ENCODE peak calls at places on chromosome 11, in six cellular contexts. One of them, this sample, is unnamed.

GRCh38 chr11:61516675-61517516 is 8.3 kb downstream of the LRRC10B start:
- DNase-seq in GM12878: no peak
- DNase-seq in HepG2: peak
- DNase-seq in GM12891: peak
- DNase-seq in H1: no peak
- DNase-seq in K562: peak
- DNase-seq in this sample: peak

GRCh38 chr11:118792642-118793124 is 1.7 kb upstream of the DDX6 start:
- DNase-seq in H1: peak
- DNase-seq in HepG2: peak
- DNase-seq in GM12878: peak
- DNase-seq in K562: peak
- DNase-seq in GM12891: peak
- DNase-seq in this sample: peak

GRCh38 chr11:3840870-3841425 is at the start of gene RHOG:
- DNase-seq in GM12878: no peak
- DNase-seq in H1: no peak
- DNase-seq in HepG2: peak
- DNase-seq in K562: peak
- DNase-seq in GM12891: peak
- DNase-seq in this sample: peak

GRCh38 chr11:115463606-115464005 is 40.6 kb downstream of the CADM1 start:
- DNase-seq in GM12891: no peak
- DNase-seq in K562: no peak
- DNase-seq in GM12878: no peak
- DNase-seq in H1: no peak
- DNase-seq in HepG2: no peak
- DNase-seq in this sample: no peak

GRCh38 chr11:73818838-73819237 is 31.2 kb downstream of the MRPL48 start:
- DNase-seq in H1: no peak
- DNase-seq in K562: no peak
- DNase-seq in HepG2: no peak
- DNase-seq in GM12878: no peak
- DNase-seq in GM12891: no peak
- DNase-seq in this sample: no peak

GRCh38 chr11:101127699-101128570 is 1.7 kb downstream of the PGR start:
- DNase-seq in HepG2: no peak
- DNase-seq in GM12878: no peak
- DNase-seq in H1: peak
- DNase-seq in K562: peak
- DNase-seq in GM12891: no peak
- DNase-seq in this sample: no peak

GRCh38 chr11:99311870-99312269 is 291.1 kb downstream of the CNTN5 start:
- DNase-seq in H1: no peak
- DNase-seq in K562: no peak
- DNase-seq in GM12891: no peak
- DNase-seq in GM12878: no peak
- DNase-seq in HepG2: no peak
- DNase-seq in this sample: no peak

GRCh38 chr11:128882451-128882850 is 8.7 kb upstream of the KCNJ5 start:
- DNase-seq in K562: no peak
- DNase-seq in HepG2: no peak
- DNase-seq in H1: no peak
- DNase-seq in GM12891: no peak
- DNase-seq in GM12878: no peak
- DNase-seq in this sample: no peak

GRCh38 chr11:14413307-14414072 is 54.5 kb upstream of the RRAS2 start:
- DNase-seq in HepG2: no peak
- DNase-seq in K562: peak
- DNase-seq in GM12891: no peak
- DNase-seq in H1: peak
- DNase-seq in GM12878: no peak
- DNase-seq in this sample: no peak

DNA sequence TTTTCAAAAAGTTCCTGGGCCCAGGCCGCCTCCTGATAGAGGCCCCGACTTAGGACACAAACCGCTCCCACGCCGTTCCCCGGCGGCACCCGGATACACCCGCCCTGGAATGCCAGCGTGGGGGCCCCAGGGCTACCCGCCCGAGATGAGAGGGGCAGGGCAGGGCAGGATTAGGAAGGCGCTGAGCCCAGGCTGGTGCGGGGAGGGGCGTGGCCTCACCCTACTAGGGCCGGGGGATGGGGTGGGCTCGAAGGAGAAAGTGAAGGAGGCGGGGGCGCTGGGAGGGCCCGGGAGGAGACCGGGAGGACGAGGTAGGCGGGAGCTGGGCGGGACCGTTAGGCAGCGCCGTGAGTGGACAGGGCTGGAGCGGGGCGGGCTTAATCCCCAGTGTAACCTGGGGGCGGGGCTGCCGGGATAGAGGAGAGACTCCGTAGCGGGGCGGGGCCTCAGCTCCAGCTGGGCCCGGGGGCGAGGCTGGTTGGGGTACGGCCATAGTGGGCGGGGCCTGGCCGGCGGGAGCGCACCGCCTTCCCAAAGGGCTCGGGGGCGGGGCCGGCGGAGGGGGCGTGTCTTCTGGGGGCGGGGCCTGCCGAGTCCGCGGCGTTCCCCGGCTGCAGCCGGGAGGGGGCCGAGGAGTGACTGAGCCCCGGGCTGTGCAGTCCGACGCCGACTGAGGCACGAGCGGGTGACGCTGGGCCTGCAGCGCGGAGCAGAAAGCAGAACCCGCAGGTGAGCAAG is at the start of gene CD82:
- DNase-seq in GM12891: peak
- DNase-seq in GM12878: peak
- DNase-seq in K562: peak
- DNase-seq in HepG2: peak
- DNase-seq in H1: peak
- DNase-seq in this sample: peak
- TF ChIP-seq POLR2A in GM12891: peak
- TF ChIP-seq POLR2A in GM12878: peak
- TF ChIP-seq POLR2A in K562: peak
- TF ChIP-seq POLR2A in HepG2: no peak
- TF ChIP-seq POLR2A in H1: no peak
- TF ChIP-seq POLR2A in this sample: peak

GRCh38 chr11:112366777-112367176 is 106.1 kb upstream of the PLET1 start:
- DNase-seq in K562: no peak
- DNase-seq in HepG2: no peak
- DNase-seq in GM12878: no peak
- DNase-seq in GM12891: no peak
- DNase-seq in H1: no peak
- DNase-seq in this sample: no peak
- TF ChIP-seq POLR2AphosphoS5 in K562: no peak
- TF ChIP-seq POLR2AphosphoS5 in HepG2: no peak
- TF ChIP-seq POLR2AphosphoS5 in GM12878: no peak
- TF ChIP-seq POLR2AphosphoS5 in GM12891: no peak
- TF ChIP-seq POLR2AphosphoS5 in H1: no peak
- TF ChIP-seq POLR2AphosphoS5 in this sample: no peak

GRCh38 chr11:125618383-125618782 is 6.6 kb upstream of the CHEK1 start:
- DNase-seq in GM12878: no peak
- DNase-seq in K562: no peak
- DNase-seq in HepG2: no peak
- DNase-seq in H1: no peak
- DNase-seq in GM12891: no peak
- DNase-seq in this sample: no peak

GRCh38 chr11:125623064-125623463 is 1.9 kb upstream of the CHEK1 start:
- DNase-seq in K562: no peak
- DNase-seq in HepG2: no peak
- DNase-seq in GM12878: no peak
- DNase-seq in H1: no peak
- DNase-seq in GM12891: no peak
- DNase-seq in this sample: no peak

GRCh38 chr11:125625225-125625593 is 246 bp downstream of the CHEK1 start:
- DNase-seq in H1: no peak
- DNase-seq in GM12891: no peak
- DNase-seq in K562: no peak
- DNase-seq in HepG2: no peak
- DNase-seq in GM12878: no peak
- DNase-seq in this sample: no peak

GRCh38 chr11:125624756-125625213 is at the start of gene CHEK1:
- DNase-seq in GM12878: no peak
- DNase-seq in K562: no peak
- DNase-seq in GM12891: no peak
- DNase-seq in HepG2: no peak
- DNase-seq in H1: no peak
- DNase-seq in this sample: no peak

GRCh38 chr11:125621995-125622394 is 3.0 kb upstream of the CHEK1 start:
- DNase-seq in HepG2: no peak
- DNase-seq in GM12891: no peak
- DNase-seq in H1: no peak
- DNase-seq in GM12878: no peak
- DNase-seq in K562: no peak
- DNase-seq in this sample: no peak
- TF ChIP-seq TAF1 in HepG2: no peak
- TF ChIP-seq TAF1 in GM12891: no peak
- TF ChIP-seq TAF1 in H1: no peak
- TF ChIP-seq TAF1 in GM12878: no peak
- TF ChIP-seq TAF1 in K562: no peak
- TF ChIP-seq TAF1 in this sample: no peak

GRCh38 chr11:488062-488461 is 19.0 kb downstream of the RNH1 start:
- DNase-seq in HepG2: no peak
- DNase-seq in K562: no peak
- DNase-seq in H1: no peak
- DNase-seq in GM12878: no peak
- DNase-seq in GM12891: no peak
- DNase-seq in this sample: peak
- TF ChIP-seq POLR2A in HepG2: no peak
- TF ChIP-seq POLR2A in K562: no peak
- TF ChIP-seq POLR2A in H1: no peak
- TF ChIP-seq POLR2A in GM12878: no peak
- TF ChIP-seq POLR2A in GM12891: no peak
- TF ChIP-seq POLR2A in this sample: no peak

GRCh38 chr11:64358907-64359711 is at the start of gene RPS6KA4:
- DNase-seq in K562: peak
- DNase-seq in HepG2: no peak
- DNase-seq in H1: no peak
- DNase-seq in GM12878: no peak
- DNase-seq in GM12891: peak
- DNase-seq in this sample: peak
- TF ChIP-seq POLR2AphosphoS5 in K562: peak
- TF ChIP-seq POLR2AphosphoS5 in HepG2: peak
- TF ChIP-seq POLR2AphosphoS5 in H1: no peak
- TF ChIP-seq POLR2AphosphoS5 in GM12878: peak
- TF ChIP-seq POLR2AphosphoS5 in GM12891: no peak
- TF ChIP-seq POLR2AphosphoS5 in this sample: peak

GRCh38 chr11:459511-460220 is 9.6 kb downstream of the PTDSS2 start:
- DNase-seq in GM12891: no peak
- DNase-seq in H1: no peak
- DNase-seq in K562: no peak
- DNase-seq in HepG2: no peak
- DNase-seq in GM12878: no peak
- DNase-seq in this sample: no peak

GRCh38 chr11:464316-464715 is 14.2 kb downstream of the PTDSS2 start:
- DNase-seq in GM12891: no peak
- DNase-seq in HepG2: no peak
- DNase-seq in GM12878: no peak
- DNase-seq in K562: no peak
- DNase-seq in H1: no peak
- DNase-seq in this sample: no peak

GRCh38 chr11:460331-461199 is 10.5 kb downstream of the PTDSS2 start:
- DNase-seq in GM12878: no peak
- DNase-seq in K562: peak
- DNase-seq in HepG2: no peak
- DNase-seq in GM12891: no peak
- DNase-seq in H1: no peak
- DNase-seq in this sample: no peak

GRCh38 chr11:461626-462025 is 11.5 kb downstream of the PTDSS2 start:
- DNase-seq in GM12891: no peak
- DNase-seq in K562: no peak
- DNase-seq in H1: no peak
- DNase-seq in GM12878: no peak
- DNase-seq in HepG2: no peak
- DNase-seq in this sample: no peak

GRCh38 chr11:462107-462890 is 12.2 kb downstream of the PTDSS2 start:
- DNase-seq in HepG2: no peak
- DNase-seq in K562: no peak
- DNase-seq in H1: no peak
- DNase-seq in GM12878: no peak
- DNase-seq in GM12891: no peak
- DNase-seq in this sample: no peak
- TF ChIP-seq TAF1 in HepG2: no peak
- TF ChIP-seq TAF1 in K562: no peak
- TF ChIP-seq TAF1 in H1: no peak
- TF ChIP-seq TAF1 in GM12878: no peak
- TF ChIP-seq TAF1 in GM12891: no peak
- TF ChIP-seq TAF1 in this sample: no peak

GRCh38 chr11:72081184-72081644 is 564 bp downstream of the LRRC51 start:
- DNase-seq in HepG2: no peak
- DNase-seq in K562: no peak
- DNase-seq in GM12878: no peak
- DNase-seq in GM12891: no peak
- DNase-seq in H1: no peak
- DNase-seq in this sample: no peak
- TF ChIP-seq POLR2A in HepG2: no peak
- TF ChIP-seq POLR2A in K562: no peak
- TF ChIP-seq POLR2A in GM12878: no peak
- TF ChIP-seq POLR2A in GM12891: no peak
- TF ChIP-seq POLR2A in H1: no peak
- TF ChIP-seq POLR2A in this sample: no peak

GRCh38 chr11:33774356-33775063 is at the start of gene FBXO3:
- DNase-seq in GM12878: no peak
- DNase-seq in GM12891: peak
- DNase-seq in H1: peak
- DNase-seq in K562: peak
- DNase-seq in HepG2: peak
- DNase-seq in this sample: peak
- TF ChIP-seq POLR2AphosphoS5 in GM12878: peak
- TF ChIP-seq POLR2AphosphoS5 in GM12891: no peak
- TF ChIP-seq POLR2AphosphoS5 in H1: peak
- TF ChIP-seq POLR2AphosphoS5 in K562: peak
- TF ChIP-seq POLR2AphosphoS5 in HepG2: peak
- TF ChIP-seq POLR2AphosphoS5 in this sample: no peak

GRCh38 chr11:31442086-31442485 is 67.3 kb downstream of the IMMP1L start:
- DNase-seq in H1: no peak
- DNase-seq in K562: no peak
- DNase-seq in GM12878: no peak
- DNase-seq in HepG2: peak
- DNase-seq in GM12891: no peak
- DNase-seq in this sample: no peak
- TF ChIP-seq TAF1 in H1: no peak
- TF ChIP-seq TAF1 in K562: no peak
- TF ChIP-seq TAF1 in GM12878: no peak
- TF ChIP-seq TAF1 in HepG2: no peak
- TF ChIP-seq TAF1 in GM12891: no peak
- TF ChIP-seq TAF1 in this sample: no peak

DNA sequence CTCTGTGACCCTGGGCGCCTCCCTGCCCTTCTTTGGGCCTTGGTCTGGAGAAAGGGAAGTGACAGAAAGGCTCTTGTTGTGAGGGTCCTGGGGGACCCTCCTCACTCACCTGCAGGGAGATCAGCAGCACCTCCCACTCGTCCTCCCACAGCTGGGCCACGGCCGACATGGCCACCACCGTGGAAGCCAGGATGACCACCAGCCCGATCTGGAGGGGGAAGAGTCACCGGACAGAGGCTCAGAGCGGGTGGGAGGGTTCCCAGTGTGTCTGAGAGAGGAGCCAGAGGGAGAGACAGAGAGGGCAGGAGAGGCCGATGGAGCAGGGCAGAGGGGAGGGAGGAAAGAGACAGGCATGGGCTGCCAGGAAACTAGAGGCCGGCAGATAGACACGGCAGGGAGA is 16.8 kb upstream of the KLHL35 start:
- DNase-seq in GM12878: no peak
- DNase-seq in HepG2: no peak
- DNase-seq in GM12891: no peak
- DNase-seq in K562: no peak
- DNase-seq in H1: no peak
- DNase-seq in this sample: no peak
- TF ChIP-seq POLR2A in GM12878: no peak
- TF ChIP-seq POLR2A in HepG2: no peak
- TF ChIP-seq POLR2A in GM12891: no peak
- TF ChIP-seq POLR2A in K562: no peak
- TF ChIP-seq POLR2A in H1: no peak
- TF ChIP-seq POLR2A in this sample: no peak

This sample was measured in GM12892.